ENCODE peak calls at places on chromosomes 12 and 14, in seven cellular contexts. E is H54; R is NCI-H1417 treated with DMSO at 0.1 percent for 48 hours; D is stromal cell of bone marrow; N is Ammon's horn; B is stimulated activated CD4-positive, alpha-beta T cell treated with anti-CD3 and anti-CD28 coated beads, Interleukin-2, amount 100 ng/mL, for 24 hours; X is ACHN. K is an unnamed sample.

GRCh38 chr14:71591929-71592328 is 340.3 kb upstream of the RGS6 start:
- DNase-seq in E (peak), R (no peak), D (peak), N (no peak), B (peak), X (peak), K (no peak)

GRCh38 chr14:81348086-81348485 is 52.0 kb downstream of the STON2 start:
- DNase-seq in E (no peak), R (no peak), D (no peak), N (no peak), B (no peak), X (no peak), K (no peak)

GRCh38 chr14:103518416-103519042 is 4.1 kb downstream of the CKB start:
- DNase-seq in E (peak), R (no peak), D (no peak), N (peak), B (peak), X (peak), K (no peak)

GRCh38 chr14:59360923-59361794 is 104.0 kb downstream of the GPR135 start:
- DNase-seq in E (peak), R (peak), D (no peak), N (peak), B (no peak), X (no peak), K (no peak)

GRCh38 chr14:99609245-99610117 is 5.5 kb upstream of the CCDC85C start:
- DNase-seq in E (no peak), R (no peak), D (no peak), N (no peak), B (no peak), X (no peak), K (no peak)

GRCh38 chr12:51828951-51829581 is 19.5 kb downstream of the FIGNL2 start:
- DNase-seq in E (no peak), R (no peak), D (no peak), N (no peak), B (no peak), X (no peak), K (no peak)

GRCh38 chr12:6867407-6868210 is at the start of gene TPI1:
- DNase-seq in E (peak), R (peak), D (peak), N (peak), B (peak), X (peak), K (peak)

GRCh38 chr12:63917864-63918742 is 73.6 kb downstream of the SRGAP1 start:
- DNase-seq in E (peak), R (no peak), D (peak), N (no peak), B (no peak), X (peak), K (no peak)

GRCh38 chr14:68652433-68652690 is 140.5 kb downstream of the ZFP36L1 start:
- DNase-seq in E (no peak), R (no peak), D (no peak), N (no peak), B (no peak), X (no peak), K (no peak)

GRCh38 chr12:53170876-53171724 is 9.4 kb upstream of the ZNF740 start:
- DNase-seq in E (no peak), R (no peak), D (no peak), N (no peak), B (no peak), X (no peak), K (no peak)

GRCh38 chr12:3770891-3771290 is 18.0 kb upstream of the CRACR2A start:
- DNase-seq in E (no peak), R (no peak), D (peak), N (no peak), B (no peak), X (peak), K (no peak)

GRCh38 chr12:124531281-124531745 is 36.1 kb downstream of the NCOR2 start:
- DNase-seq in E (no peak), R (peak), D (no peak), N (no peak), B (no peak), X (no peak), K (no peak)

GRCh38 chr12:99911967-99912366 is 72.8 kb downstream of the ANKS1B start:
- DNase-seq in E (no peak), R (no peak), D (no peak), N (no peak), B (no peak), X (peak), K (no peak)

GRCh38 chr12:77686760-77687159 is 143.9 kb upstream of the NAV3 start:
- DNase-seq in E (no peak), R (no peak), D (no peak), N (no peak), B (no peak), X (peak), K (no peak)

GRCh38 chr14:92637228-92637627 is 111.2 kb downstream of the LGMN start:
- DNase-seq in E (no peak), R (no peak), D (no peak), N (no peak), B (no peak), X (no peak), K (no peak)

GRCh38 chr14:39417014-39417413 is 15.2 kb downstream of the FBXO33 start:
- DNase-seq in E (no peak), R (no peak), D (no peak), N (no peak), B (no peak), X (peak), K (no peak)

GRCh38 chr12:42587564-42588307 is 1.8 kb downstream of the PRICKLE1 start:
- DNase-seq in E (no peak), R (no peak), D (no peak), N (no peak), B (no peak), X (no peak), K (no peak)

GRCh38 chr14:28678887-28679286 is 87.7 kb upstream of the FOXG1 start:
- DNase-seq in E (no peak), R (no peak), D (no peak), N (no peak), B (no peak), X (no peak), K (no peak)

GRCh38 chr12:2194571-2194970 is 141.8 kb downstream of the CACNA1C start:
- DNase-seq in E (no peak), R (no peak), D (no peak), N (no peak), B (no peak), X (no peak), K (no peak)

GRCh38 chr14:71139058-71139946 is 232.0 kb downstream of the PCNX1 start:
- DNase-seq in E (peak), R (no peak), D (no peak), N (peak), B (peak), X (peak), K (peak)